ENCODE peak calls at places on chromosomes 12 and 14, in seven cellular contexts. K is cardiac muscle cell, L is lower lobe of right lung, T is ovary, N is mammary epithelial cell, O is PC-3, Z is RWPE2. G is an unnamed sample. For H3K9me3, the result is how much of the 10 kb centered on the place peaks cover.

GRCh38 chr12:117033382-117034045 is 65.7 kb downstream of the TESC start:
- DNase-seq in K (no peak), L (no peak), T (peak), N (no peak), O (no peak), Z (peak), G (no peak)

GRCh38 chr12:107134558-107134957 is 41.2 kb upstream of the CRY1 start:
- DNase-seq in K (peak), L (no peak), T (no peak), N (no peak), O (peak), Z (no peak), G (no peak)

GRCh38 chr14:100304825-100305445 is 1.3 kb downstream of the SLC25A29 start:
- DNase-seq in K (peak), L (peak), T (peak), N (peak), O (peak), Z (no peak), G (no peak)

GRCh38 chr12:23621910-23622309 is 327.6 kb downstream of the SOX5 start:
- DNase-seq in K (no peak), L (no peak), T (no peak), N (no peak), O (no peak), Z (no peak), G (no peak)

GRCh38 chr14:22213110-22213509 is 375.9 kb downstream of the DAD1 start:
- DNase-seq in K (peak), L (no peak), T (no peak), N (peak), O (peak), Z (no peak), G (no peak)

GRCh38 chr12:71353607-71354006 is 86.0 kb upstream of the LGR5 start:
- DNase-seq in K (no peak), L (no peak), T (no peak), N (no peak), O (no peak), Z (no peak), G (no peak)

GRCh38 chr14:50047274-50047676 is 69.1 kb downstream of the VCPKMT start:
- DNase-seq in K (no peak), L (no peak), T (no peak), N (no peak), O (peak), Z (no peak), G (no peak)

GRCh38 chr12:913919-914718 is 35.4 kb downstream of the RAD52 start:
- DNase-seq in K (peak), L (no peak), T (peak), N (peak), O (peak), Z (peak), G (no peak)

GRCh38 chr12:53676715-53677611 is 1.1 kb upstream of the ATP5MC2 start:
- DNase-seq in K (peak), L (peak), T (peak), N (no peak), O (no peak), Z (no peak), G (peak)

GRCh38 chr14:78530078-78530477 is 359.9 kb downstream of the NRXN3 start:
- DNase-seq in K (peak), L (no peak), T (no peak), N (peak), O (peak), Z (no peak), G (no peak)

GRCh38 chr14:101402936-101403660 is 158.2 kb upstream of the DIO3 start:
- DNase-seq in K (peak), L (no peak), T (peak), N (no peak), O (no peak), Z (no peak), G (no peak)

GRCh38 chr14:100589760-100590469 is 2.7 kb upstream of the BEGAIN start:
- DNase-seq in K (no peak), L (peak), T (no peak), N (no peak), O (no peak), Z (peak), G (peak)

GRCh38 chr12:89185181-89185580 is 167.1 kb downstream of the DUSP6 start:
- DNase-seq in K (no peak), L (no peak), T (no peak), N (no peak), O (no peak), Z (no peak), G (no peak)

GRCh38 chr12:132986001-132986884 is at the start of gene ZNF26:
- DNase-seq in K (peak), L (peak), T (peak), N (peak), O (peak), Z (peak), G (peak)
- H3K9me3 ChIP-seq in K (under half), L (under half), T (under half), N (under half), O (under half), Z (under half), G (under half)

GRCh38 chr12:120726961-120727360 is 1.3 kb downstream of the ACADS start:
- DNase-seq in K (no peak), L (peak), T (no peak), N (no peak), O (no peak), Z (no peak), G (no peak)
- H3K4me3 ChIP-seq in K (no peak), L (no peak), T (no peak), N (no peak), O (no peak), Z (no peak), G (peak)

GRCh38 chr12:34306133-34306830 is 284.0 kb downstream of the ALG10 start:
- DNase-seq in K (no peak), L (no peak), T (no peak), N (no peak), O (no peak), Z (no peak), G (no peak)

GRCh38 chr12:34304001-34304400 is 281.7 kb downstream of the ALG10 start:
- DNase-seq in K (no peak), L (no peak), T (no peak), N (no peak), O (no peak), Z (peak), G (no peak)

GRCh38 chr12:34305176-34305575 is 282.9 kb downstream of the ALG10 start:
- DNase-seq in K (no peak), L (no peak), T (no peak), N (no peak), O (no peak), Z (no peak), G (no peak)

GRCh38 chr12:34303091-34303870 is 281.0 kb downstream of the ALG10 start:
- DNase-seq in K (no peak), L (peak), T (no peak), N (no peak), O (no peak), Z (peak), G (peak)

DNA sequence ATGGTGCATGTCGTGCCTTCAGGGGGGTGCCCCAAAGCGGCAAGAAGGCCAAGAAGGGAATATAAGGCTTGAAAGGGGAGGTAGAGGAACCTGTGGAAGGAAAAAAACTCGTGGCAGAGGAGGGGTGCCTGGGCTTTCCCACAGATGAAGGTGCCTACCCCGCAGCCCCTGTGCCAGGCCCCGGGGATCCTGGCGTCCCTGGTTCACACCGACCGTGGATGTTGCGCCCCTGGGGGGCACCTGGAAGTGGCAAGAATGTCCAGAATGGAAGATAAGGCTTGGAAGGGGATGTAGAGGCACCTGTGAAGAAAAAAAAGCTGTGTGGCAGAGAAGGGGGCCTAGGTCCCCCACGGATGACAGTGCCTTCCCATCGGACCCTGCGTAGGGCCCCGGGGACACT is 282.2 kb downstream of the ALG10 start:
- DNase-seq in K (no peak), L (no peak), T (no peak), N (no peak), O (no peak), Z (no peak), G (no peak)
- H3K9me3 ChIP-seq in K (under half), L (under half), T (under half), N (half or more), O (under half), Z (under half), G (under half)

DNA sequence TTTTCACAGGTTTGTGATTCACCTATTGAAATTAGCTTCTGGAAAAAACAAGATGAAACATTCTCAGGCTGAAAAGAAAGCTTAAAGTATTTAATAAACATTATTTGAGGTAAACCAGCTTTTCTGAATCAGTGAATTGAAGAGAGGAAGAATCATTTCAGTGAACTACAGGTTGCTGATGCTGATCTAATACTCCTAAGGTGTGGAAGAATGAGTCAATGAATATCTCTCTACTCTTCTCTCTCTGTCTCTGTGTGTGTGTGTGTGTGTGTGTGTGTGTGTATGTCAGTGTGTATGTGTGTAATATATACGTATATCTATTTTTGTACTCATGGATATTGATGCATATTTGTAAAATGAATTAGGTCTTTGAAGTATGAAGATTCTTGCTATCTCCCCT is 312.2 kb downstream of the SSPN start:
- DNase-seq in K (no peak), L (no peak), T (no peak), N (peak), O (no peak), Z (no peak), G (no peak)
- H3K4me3 ChIP-seq in K (no peak), L (no peak), T (no peak), N (no peak), O (no peak), Z (no peak), G (no peak)

GRCh38 chr12:132941336-132941954 is 14.7 kb downstream of the ZNF605 start:
- DNase-seq in K (no peak), L (no peak), T (no peak), N (no peak), O (no peak), Z (no peak), G (no peak)

GRCh38 chr12:132937476-132937875 is 18.6 kb downstream of the ZNF605 start:
- DNase-seq in K (no peak), L (no peak), T (no peak), N (no peak), O (no peak), Z (no peak), G (no peak)

GRCh38 chr12:132936163-132936562 is 19.9 kb downstream of the ZNF605 start:
- DNase-seq in K (no peak), L (no peak), T (no peak), N (no peak), O (no peak), Z (no peak), G (no peak)

GRCh38 chr12:132942611-132943010 is 13.5 kb downstream of the ZNF605 start:
- DNase-seq in K (no peak), L (no peak), T (no peak), N (no peak), O (no peak), Z (no peak), G (no peak)

DNA sequence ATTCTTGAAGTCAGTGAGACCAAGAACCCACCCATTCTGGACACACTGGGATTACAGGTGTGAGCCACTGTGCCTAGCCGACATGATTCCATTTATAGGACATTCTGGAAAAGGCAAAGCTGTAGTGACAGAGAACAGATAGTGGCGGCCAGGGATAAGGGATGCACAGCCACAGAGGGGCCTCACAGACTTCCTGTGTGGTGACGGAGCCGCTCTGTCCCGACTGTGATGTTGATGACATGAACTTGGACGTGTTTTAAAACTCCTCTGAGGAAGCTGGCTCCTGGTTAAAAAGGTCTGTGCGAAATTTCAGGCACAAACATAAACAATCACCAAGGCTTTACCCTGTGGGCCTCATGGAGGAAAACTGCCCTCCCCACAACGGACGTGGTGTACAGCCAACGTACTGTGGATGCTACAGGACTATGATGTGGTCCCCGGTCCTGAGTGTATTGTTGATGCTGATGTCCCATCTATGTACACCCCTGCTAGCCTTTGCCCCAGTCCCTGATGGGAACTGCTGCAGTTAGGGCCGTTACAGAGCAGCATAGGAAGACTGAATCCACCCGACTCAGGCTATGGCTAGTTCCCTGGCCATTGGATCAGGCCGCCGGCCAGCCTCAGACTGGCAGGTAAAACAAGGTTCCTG is 15.9 kb downstream of the ZNF605 start:
- DNase-seq in K (no peak), L (no peak), T (no peak), N (no peak), O (no peak), Z (no peak), G (no peak)
- H3K9me3 ChIP-seq in K (under half), L (half or more), T (under half), N (under half), O (under half), Z (under half), G (half or more)

GRCh38 chr12:14272954-14273910 is 92.2 kb upstream of the ATF7IP start:
- DNase-seq in K (no peak), L (no peak), T (no peak), N (peak), O (peak), Z (no peak), G (no peak)
- H3K4me3 ChIP-seq in K (no peak), L (no peak), T (no peak), N (no peak), O (no peak), Z (no peak), G (no peak)

GRCh38 chr14:37591941-37592287 is 3.1 kb downstream of the FOXA1 start:
- DNase-seq in K (no peak), L (no peak), T (no peak), N (no peak), O (peak), Z (peak), G (no peak)
- H3K9me3 ChIP-seq in K (under half), L (under half), T (under half), N (under half), O (under half), Z (under half), G (under half)

DNA sequence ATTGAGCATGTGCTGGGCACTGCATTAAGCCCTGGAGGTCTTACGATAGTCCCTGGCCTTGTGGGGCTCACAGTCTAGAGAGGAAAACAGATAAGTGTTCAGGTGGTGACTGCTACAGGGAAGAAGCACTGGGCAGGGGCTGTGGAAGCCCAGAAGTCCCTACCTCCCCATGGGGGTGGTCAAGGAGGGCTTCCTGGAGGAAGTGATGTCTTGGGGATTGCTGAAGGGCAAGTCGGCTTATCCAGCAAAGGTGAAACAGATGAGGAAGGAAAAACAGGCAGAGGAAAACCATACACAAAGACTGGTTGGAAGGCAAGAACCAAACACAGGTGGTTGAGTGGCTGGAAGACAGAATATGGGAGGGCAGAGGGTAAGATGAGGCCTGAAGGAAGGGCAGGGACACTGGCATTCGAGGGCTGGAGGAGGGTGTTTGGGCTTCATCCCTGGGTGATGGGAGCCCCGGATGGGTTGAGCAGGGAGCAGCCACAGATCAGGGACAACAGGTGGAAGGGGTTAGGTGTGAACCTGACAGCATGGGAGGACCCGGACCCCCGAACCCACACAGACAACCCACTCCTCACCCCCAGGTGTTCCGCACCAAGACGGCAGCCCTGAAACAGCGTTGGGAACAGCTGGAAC is 2.8 kb downstream of the CFAP73 start:
- DNase-seq in K (no peak), L (no peak), T (no peak), N (no peak), O (no peak), Z (no peak), G (no peak)
- H3K4me3 ChIP-seq in K (peak), L (peak), T (no peak), N (peak), O (peak), Z (peak), G (peak)

GRCh38 chr14:29149798-29150197 is 383.2 kb downstream of the FOXG1 start:
- DNase-seq in K (no peak), L (no peak), T (no peak), N (no peak), O (no peak), Z (no peak), G (no peak)
- H3K9me3 ChIP-seq in K (under half), L (under half), T (under half), N (under half), O (under half), Z (under half), G (under half)

G was measured in psoas muscle.